ENCODE peak calls at places on chromosomes 12 and 14, in eight cellular contexts. T, R, G, C, L, Z, J and D are unnamed samples.

GRCh38 chr14:56975521-56975920 is 165.2 kb upstream of the OTX2 start:
- DNase-seq in T (no peak), R (no peak), G (no peak), C (no peak), L (no peak), Z (no peak), J (no peak), D (no peak)

GRCh38 chr12:56128669-56129209 is 672 bp downstream of the ESYT1 start:
- DNase-seq in T (no peak), R (no peak), G (no peak), C (no peak), L (no peak), Z (no peak), J (no peak), D (no peak)

GRCh38 chr12:65832217-65832616 is 7.9 kb downstream of the HMGA2 start:
- DNase-seq in T (no peak), R (no peak), G (no peak), C (no peak), L (no peak), Z (no peak), J (no peak), D (no peak)

GRCh38 chr12:52867636-52868035 is 18.8 kb upstream of the KRT78 start:
- DNase-seq in T (peak; percentile 73), R (no peak), G (no peak), C (no peak), L (no peak), Z (no peak), J (no peak), D (no peak)

GRCh38 chr12:28253175-28253641 is 63.0 kb downstream of the CCDC91 start:
- DNase-seq in T (no peak), R (no peak), G (no peak), C (no peak), L (no peak), Z (no peak), J (no peak), D (no peak)

GRCh38 chr12:7269273-7269672 is 34.6 kb upstream of the ACSM4 start:
- DNase-seq in T (no peak), R (no peak), G (no peak), C (no peak), L (no peak), Z (no peak), J (no peak), D (no peak)

GRCh38 chr12:105457026-105457425 is 126.5 kb downstream of the C12orf75 start:
- DNase-seq in T (no peak), R (no peak), G (no peak), C (no peak), L (no peak), Z (no peak), J (no peak), D (no peak)

GRCh38 chr12:115956674-115957073 is 320.8 kb downstream of the MED13L start:
- DNase-seq in T (no peak), R (no peak), G (no peak), C (no peak), L (no peak), Z (no peak), J (no peak), D (no peak)

GRCh38 chr14:64238049-64238448 is 56.1 kb downstream of the ESR2 start:
- DNase-seq in T (no peak), R (no peak), G (no peak), C (no peak), L (no peak), Z (no peak), J (no peak), D (no peak)

GRCh38 chr14:105529506-105530445 is 3.4 kb downstream of the TMEM121 start:
- DNase-seq in T (no peak), R (no peak), G (no peak), C (peak; percentile 26), L (no peak), Z (no peak), J (no peak), D (no peak)

GRCh38 chr14:89543420-89543790 is 126.4 kb upstream of the FOXN3 start:
- DNase-seq in T (no peak), R (no peak), G (no peak), C (no peak), L (no peak), Z (no peak), J (no peak), D (no peak)

GRCh38 chr12:66409195-66409871 is 107.0 kb downstream of the HELB start:
- DNase-seq in T (no peak), R (peak; percentile 37), G (peak; percentile 36), C (peak; percentile 15), L (no peak), Z (no peak), J (peak; percentile 43), D (no peak)

GRCh38 chr12:92063641-92064040 is 82.0 kb downstream of the BTG1 start:
- DNase-seq in T (no peak), R (no peak), G (no peak), C (no peak), L (no peak), Z (no peak), J (no peak), D (no peak)

GRCh38 chr14:70045715-70046535 is 142.8 kb downstream of the SLC8A3 start:
- DNase-seq in T (peak; percentile 51), R (no peak), G (peak; percentile 48), C (no peak), L (no peak), Z (peak; percentile 69), J (peak; percentile 81), D (peak; percentile 67)

GRCh38 chr12:2678416-2678815 is 116.4 kb upstream of the FKBP4 start:
- DNase-seq in T (no peak), R (no peak), G (no peak), C (no peak), L (no peak), Z (no peak), J (no peak), D (no peak)